ENCODE peak calls at places on chromosomes 6 and 20, in seven cellular contexts. O, Z, V, K, S, C and J are unnamed samples.

GRCh38 chr6:144150673-144151009 is 324 bp downstream of the STX11 start:
- DNase-seq in S (peak; percentile 58), V (no peak), Z (peak; percentile 16), O (no peak), K (peak; percentile 28), C (no peak), J (no peak)

GRCh38 chr20:23928353-23928752 is 48.8 kb upstream of the CST5 start:
- DNase-seq in S (no peak), K (no peak), C (no peak), V (no peak), Z (no peak), O (no peak), J (no peak)

GRCh38 chr6:116741571-116741970 is 23.9 kb downstream of the FAM162B start:
- DNase-seq in V (no peak), Z (no peak), C (no peak), K (no peak), O (no peak), S (no peak), J (no peak)

GRCh38 chr20:47244451-47244850 is 112.0 kb downstream of the ZMYND8 start:
- DNase-seq in O (no peak), V (no peak), Z (no peak), K (no peak), C (no peak), S (no peak), J (no peak)

GRCh38 chr6:102619585-102619984 is 1226.1 kb downstream of the GRIK2 start:
- DNase-seq in S (peak; percentile 48), C (no peak), Z (peak; percentile 30), O (peak; percentile 21), V (peak; percentile 2), K (no peak), J (no peak)

GRCh38 chr6:166167801-166168615 is at the start of gene TBXT:
- DNase-seq in Z (no peak), S (no peak), O (no peak), V (no peak), K (no peak), C (no peak), J (no peak)

GRCh38 chr20:2859330-2860121 is 13.8 kb upstream of the PTPRA start:
- DNase-seq in C (no peak), K (no peak), Z (no peak), V (no peak), S (no peak), O (no peak), J (no peak)

GRCh38 chr6:30844118-30844535 is 40.2 kb upstream of the DDR1 start:
- DNase-seq in Z (no peak), C (no peak), S (peak; percentile 84), O (no peak), V (peak; percentile 40), K (no peak), J (no peak)

GRCh38 chr6:144939926-144940325 is 654.8 kb downstream of the UTRN start:
- DNase-seq in K (no peak), C (no peak), O (no peak), V (no peak), S (no peak), Z (no peak), J (no peak)

GRCh38 chr20:42734660-42735368 is 454.9 kb downstream of the PTPRT start:
- DNase-seq in K (no peak), S (no peak), V (no peak), Z (no peak), O (no peak), C (no peak), J (no peak)